ENCODE peak calls at places on chromosomes 3 and 15, in four cellular contexts. One of them, this sample, is unnamed.

GRCh38 chr15:73867956-73868355 is 5.4 kb upstream of the TBC1D21 start:
- DNase-seq in A549: no peak
- DNase-seq in astrocyte: no peak
- DNase-seq in fibroblast of mammary gland: no peak
- DNase-seq in this sample: no peak

GRCh38 chr15:85419200-85419599 is 38.8 kb downstream of the AKAP13 start:
- DNase-seq in A549: no peak
- DNase-seq in astrocyte: peak
- DNase-seq in fibroblast of mammary gland: peak
- DNase-seq in this sample: peak

GRCh38 chr3:104868291-104868690 is 498.4 kb upstream of the ALCAM start:
- DNase-seq in A549: no peak
- DNase-seq in astrocyte: no peak
- DNase-seq in fibroblast of mammary gland: no peak
- DNase-seq in this sample: no peak

GRCh38 chr3:127312818-127313217 is 25.0 kb upstream of the PRR20G start:
- DNase-seq in A549: no peak
- DNase-seq in astrocyte: no peak
- DNase-seq in fibroblast of mammary gland: no peak
- DNase-seq in this sample: no peak

GRCh38 chr15:41990691-41991090 is 18.3 kb upstream of the EHD4 start:
- DNase-seq in A549: no peak
- DNase-seq in astrocyte: no peak
- DNase-seq in fibroblast of mammary gland: no peak
- DNase-seq in this sample: no peak

GRCh38 chr15:67097424-67097823 is 32.0 kb downstream of the SMAD3 start:
- DNase-seq in A549: no peak
- DNase-seq in astrocyte: no peak
- DNase-seq in fibroblast of mammary gland: no peak
- DNase-seq in this sample: no peak

GRCh38 chr3:177337548-177338331 is 140.5 kb upstream of the TBL1XR1 start:
- DNase-seq in A549: no peak
- DNase-seq in astrocyte: peak
- DNase-seq in fibroblast of mammary gland: peak
- DNase-seq in this sample: peak

GRCh38 chr3:197468866-197469382 is 86.8 kb downstream of the BDH1 start:
- DNase-seq in A549: peak
- DNase-seq in astrocyte: no peak
- DNase-seq in fibroblast of mammary gland: peak
- DNase-seq in this sample: peak

GRCh38 chr3:171049831-171050444 is 23.4 kb upstream of the SLC2A2 start:
- DNase-seq in A549: peak
- DNase-seq in astrocyte: peak
- DNase-seq in fibroblast of mammary gland: peak
- DNase-seq in this sample: peak

GRCh38 chr3:187807086-187807862 is 62.0 kb upstream of the BCL6 start:
- DNase-seq in A549: no peak
- DNase-seq in astrocyte: peak
- DNase-seq in fibroblast of mammary gland: peak
- DNase-seq in this sample: peak

GRCh38 chr15:91426412-91426811 is 326.4 kb downstream of the SV2B start:
- DNase-seq in A549: no peak
- DNase-seq in astrocyte: peak
- DNase-seq in fibroblast of mammary gland: no peak
- DNase-seq in this sample: no peak

GRCh38 chr3:141372656-141373055 is 4.4 kb downstream of the ZBTB38 start:
- DNase-seq in A549: no peak
- DNase-seq in astrocyte: no peak
- DNase-seq in fibroblast of mammary gland: peak
- DNase-seq in this sample: peak

GRCh38 chr3:187130346-187131066 is 8.8 kb downstream of the RPL39L start:
- DNase-seq in A549: no peak
- DNase-seq in astrocyte: peak
- DNase-seq in fibroblast of mammary gland: peak
- DNase-seq in this sample: peak

GRCh38 chr15:77664428-77664827 is 31.7 kb upstream of the LINGO1 start:
- DNase-seq in A549: no peak
- DNase-seq in astrocyte: no peak
- DNase-seq in fibroblast of mammary gland: no peak
- DNase-seq in this sample: no peak

GRCh38 chr15:70856177-70856883 is 2.4 kb upstream of the LARP6 start:
- DNase-seq in A549: no peak
- DNase-seq in astrocyte: no peak
- DNase-seq in fibroblast of mammary gland: peak
- DNase-seq in this sample: peak

GRCh38 chr15:88255496-88256171 is 905 bp downstream of the NTRK3 start:
- DNase-seq in A549: peak
- DNase-seq in astrocyte: peak
- DNase-seq in fibroblast of mammary gland: peak
- DNase-seq in this sample: peak

GRCh38 chr3:179765396-179765795 is 112.6 kb downstream of the USP13 start:
- DNase-seq in A549: no peak
- DNase-seq in astrocyte: no peak
- DNase-seq in fibroblast of mammary gland: no peak
- DNase-seq in this sample: no peak

GRCh38 chr3:46717447-46718231 is at the start of gene PRSS50:
- DNase-seq in A549: no peak
- DNase-seq in astrocyte: no peak
- DNase-seq in fibroblast of mammary gland: no peak
- DNase-seq in this sample: no peak

GRCh38 chr3:13414040-13414729 is 5.9 kb downstream of the NUP210 start:
- DNase-seq in A549: no peak
- DNase-seq in astrocyte: no peak
- DNase-seq in fibroblast of mammary gland: no peak
- DNase-seq in this sample: no peak

GRCh38 chr15:91116379-91117067 is 16.5 kb downstream of the SV2B start:
- DNase-seq in A549: no peak
- DNase-seq in astrocyte: peak
- DNase-seq in fibroblast of mammary gland: no peak
- DNase-seq in this sample: peak

GRCh38 chr3:48716508-48716981 is 476 bp downstream of the IP6K2 start:
- DNase-seq in A549: no peak
- DNase-seq in astrocyte: no peak
- DNase-seq in fibroblast of mammary gland: no peak
- DNase-seq in this sample: no peak

DNA sequence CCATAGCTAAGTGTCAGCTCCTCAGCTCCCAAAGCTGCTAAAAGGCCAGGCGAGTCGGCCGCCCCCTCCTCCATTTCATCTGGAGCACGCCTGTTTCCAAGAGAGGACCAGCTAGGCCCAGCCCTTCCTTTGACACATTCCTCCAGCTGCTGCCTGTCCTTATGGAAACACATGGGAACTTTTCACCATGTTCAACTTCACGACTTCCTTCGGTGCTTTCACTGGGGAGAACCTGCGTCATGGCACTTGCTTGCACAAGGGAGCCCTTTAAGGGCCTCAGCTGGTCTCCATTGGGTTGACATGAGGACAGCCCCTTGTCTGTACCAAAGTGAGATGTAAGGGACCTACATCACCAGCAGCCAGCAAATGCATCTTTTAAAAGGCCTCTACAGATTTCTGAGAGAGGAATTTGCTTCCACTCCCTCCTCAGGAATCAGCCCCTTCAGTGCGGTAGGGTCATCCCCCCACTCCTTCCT is 2.1 kb downstream of the MAGI1 start:
- DNase-seq in A549: no peak
- DNase-seq in astrocyte: peak
- DNase-seq in fibroblast of mammary gland: no peak
- DNase-seq in this sample: no peak
- H3K4me3 ChIP-seq in A549: peak
- H3K4me3 ChIP-seq in astrocyte: peak
- H3K4me3 ChIP-seq in fibroblast of mammary gland: peak
- H3K4me3 ChIP-seq in this sample: peak

GRCh38 chr15:38562278-38562677 is 2.3 kb downstream of the RASGRP1 start:
- DNase-seq in A549: no peak
- DNase-seq in astrocyte: no peak
- DNase-seq in fibroblast of mammary gland: no peak
- DNase-seq in this sample: no peak
- TF ChIP-seq CTCF in A549: no peak
- TF ChIP-seq CTCF in astrocyte: no peak
- TF ChIP-seq CTCF in fibroblast of mammary gland: no peak
- TF ChIP-seq CTCF in this sample: no peak

GRCh38 chr3:78757734-78758133 is 1010.1 kb downstream of the ROBO1 start:
- DNase-seq in A549: no peak
- DNase-seq in astrocyte: no peak
- DNase-seq in fibroblast of mammary gland: no peak
- DNase-seq in this sample: no peak

GRCh38 chr3:78765671-78766485 is 1001.9 kb downstream of the ROBO1 start:
- DNase-seq in A549: no peak
- DNase-seq in astrocyte: no peak
- DNase-seq in fibroblast of mammary gland: peak
- DNase-seq in this sample: no peak

GRCh38 chr3:78764634-78765033 is 1003.2 kb downstream of the ROBO1 start:
- DNase-seq in A549: no peak
- DNase-seq in astrocyte: no peak
- DNase-seq in fibroblast of mammary gland: no peak
- DNase-seq in this sample: no peak

GRCh38 chr3:78762121-78762520 is 1005.7 kb downstream of the ROBO1 start:
- DNase-seq in A549: no peak
- DNase-seq in astrocyte: no peak
- DNase-seq in fibroblast of mammary gland: peak
- DNase-seq in this sample: no peak
- H3K4me3 ChIP-seq in A549: no peak
- H3K4me3 ChIP-seq in astrocyte: no peak
- H3K4me3 ChIP-seq in fibroblast of mammary gland: no peak
- H3K4me3 ChIP-seq in this sample: no peak

GRCh38 chr3:55271549-55271948 is 215.6 kb downstream of the WNT5A start:
- DNase-seq in A549: no peak
- DNase-seq in astrocyte: no peak
- DNase-seq in fibroblast of mammary gland: no peak
- DNase-seq in this sample: no peak
- TF ChIP-seq CTCF in A549: no peak
- TF ChIP-seq CTCF in astrocyte: no peak
- TF ChIP-seq CTCF in fibroblast of mammary gland: no peak
- TF ChIP-seq CTCF in this sample: no peak

GRCh38 chr3:15211934-15212333 is 5.9 kb downstream of the CAPN7 start:
- DNase-seq in A549: no peak
- DNase-seq in astrocyte: no peak
- DNase-seq in fibroblast of mammary gland: no peak
- DNase-seq in this sample: no peak

GRCh38 chr3:15205934-15206661 is at the start of gene CAPN7:
- DNase-seq in A549: peak
- DNase-seq in astrocyte: peak
- DNase-seq in fibroblast of mammary gland: peak
- DNase-seq in this sample: peak

GRCh38 chr3:15206662-15207576 is 873 bp downstream of the CAPN7 start:
- DNase-seq in A549: peak
- DNase-seq in astrocyte: peak
- DNase-seq in fibroblast of mammary gland: peak
- DNase-seq in this sample: peak

GRCh38 chr3:15205482-15205933 is 538 bp upstream of the CAPN7 start:
- DNase-seq in A549: no peak
- DNase-seq in astrocyte: no peak
- DNase-seq in fibroblast of mammary gland: no peak
- DNase-seq in this sample: no peak

GRCh38 chr3:15207836-15208504 is 1.9 kb downstream of the CAPN7 start:
- DNase-seq in A549: no peak
- DNase-seq in astrocyte: no peak
- DNase-seq in fibroblast of mammary gland: peak
- DNase-seq in this sample: peak
- H3K4me3 ChIP-seq in A549: peak
- H3K4me3 ChIP-seq in astrocyte: peak
- H3K4me3 ChIP-seq in fibroblast of mammary gland: peak
- H3K4me3 ChIP-seq in this sample: peak

GRCh38 chr3:125585595-125586223 is 9.6 kb downstream of the OSBPL11 start:
- DNase-seq in A549: peak
- DNase-seq in astrocyte: peak
- DNase-seq in fibroblast of mammary gland: peak
- DNase-seq in this sample: peak

GRCh38 chr3:125587039-125587664 is 8.1 kb downstream of the OSBPL11 start:
- DNase-seq in A549: no peak
- DNase-seq in astrocyte: no peak
- DNase-seq in fibroblast of mammary gland: peak
- DNase-seq in this sample: peak

GRCh38 chr3:125582707-125583106 is 12.6 kb downstream of the OSBPL11 start:
- DNase-seq in A549: no peak
- DNase-seq in astrocyte: no peak
- DNase-seq in fibroblast of mammary gland: no peak
- DNase-seq in this sample: peak
- TF ChIP-seq CTCF in A549: no peak
- TF ChIP-seq CTCF in astrocyte: peak
- TF ChIP-seq CTCF in fibroblast of mammary gland: no peak
- TF ChIP-seq CTCF in this sample: no peak

GRCh38 chr15:43225201-43225949 is 4.6 kb upstream of the EPB42 start:
- DNase-seq in A549: peak
- DNase-seq in astrocyte: peak
- DNase-seq in fibroblast of mammary gland: peak
- DNase-seq in this sample: peak
- H3K4me3 ChIP-seq in A549: no peak
- H3K4me3 ChIP-seq in astrocyte: no peak
- H3K4me3 ChIP-seq in fibroblast of mammary gland: no peak
- H3K4me3 ChIP-seq in this sample: no peak

GRCh38 chr3:195250473-195251251 is 20.3 kb downstream of the XXYLT1 start:
- DNase-seq in A549: no peak
- DNase-seq in astrocyte: no peak
- DNase-seq in fibroblast of mammary gland: peak
- DNase-seq in this sample: peak
- TF ChIP-seq CTCF in A549: no peak
- TF ChIP-seq CTCF in astrocyte: no peak
- TF ChIP-seq CTCF in fibroblast of mammary gland: peak
- TF ChIP-seq CTCF in this sample: peak

This sample was measured in cardiac fibroblast.